ENCODE peak calls at places on chromosomes 7 and 10, in five cellular contexts. F is bronchial epithelial cell, K is activated gamma-delta T cell treated with Interleukin-2 at 50 U/mL for 16 hours, O is globus pallidus, E is LoVo. Z is an unnamed sample.

GRCh38 chr7:75662579-75663301 is 76.0 kb downstream of the HIP1 start:
- DNase-seq in F (no peak), K (no peak), O (no peak), E (no peak), Z (no peak)

GRCh38 chr10:101848408-101848807 is 4.8 kb upstream of the KCNIP2 start:
- DNase-seq in F (no peak), K (no peak), O (no peak), E (no peak), Z (no peak)

GRCh38 chr10:116440330-116441030 is 12.8 kb downstream of the PNLIPRP3 start:
- DNase-seq in F (peak; percentile 82), K (no peak), O (no peak), E (no peak), Z (no peak)

GRCh38 chr10:114021135-114021534 is 22.5 kb upstream of the ADRB1 start:
- DNase-seq in F (no peak), K (no peak), O (no peak), E (no peak), Z (no peak)

GRCh38 chr10:58266826-58267712 is 625 bp downstream of the IPMK start:
- DNase-seq in F (peak; percentile 66), K (peak; percentile 37), O (peak; percentile 49), E (peak; percentile 57), Z (peak; percentile 62)

GRCh38 chr7:47074702-47075153 is 507.2 kb downstream of the TNS3 start:
- DNase-seq in F (no peak), K (no peak), O (no peak), E (no peak), Z (no peak)

GRCh38 chr10:86652361-86653202 is 1.8 kb upstream of the OPN4 start:
- DNase-seq in F (no peak), K (no peak), O (no peak), E (no peak), Z (no peak)

GRCh38 chr10:33386926-33387325 is 52.5 kb upstream of the NRP1 start:
- DNase-seq in F (no peak), K (no peak), O (no peak), E (no peak), Z (no peak)

GRCh38 chr7:17109017-17109416 is 189.4 kb upstream of the AHR start:
- DNase-seq in F (peak; percentile 53), K (no peak), O (no peak), E (peak; percentile 72), Z (no peak)

GRCh38 chr10:75497997-75498797 is 66.8 kb downstream of the LRMDA start:
- DNase-seq in F (peak; percentile 5), K (no peak), O (no peak), E (peak; percentile 55), Z (no peak)

GRCh38 chr10:83352588-83352987 is 786.7 kb upstream of the GHITM start:
- DNase-seq in F (no peak), K (no peak), O (no peak), E (no peak), Z (no peak)

GRCh38 chr10:80442879-80443278 is 11.2 kb upstream of the TSPAN14 start:
- DNase-seq in F (no peak), K (no peak), O (no peak), E (no peak), Z (no peak)

GRCh38 chr7:141001561-141001960 is 13.2 kb downstream of the MRPS33 start:
- DNase-seq in F (no peak), K (no peak), O (no peak), E (no peak), Z (no peak)

GRCh38 chr7:130942211-130942964 is 208.4 kb upstream of the KLF14 start:
- DNase-seq in F (peak; percentile 88), K (no peak), O (no peak), E (no peak), Z (no peak)

GRCh38 chr7:51300762-51301674 is 15.6 kb downstream of the COBL start:
- DNase-seq in F (no peak), K (no peak), O (peak; percentile 33), E (no peak), Z (no peak)

GRCh38 chr10:86113983-86114382 is 252.6 kb downstream of the GRID1 start:
- DNase-seq in F (no peak), K (no peak), O (no peak), E (no peak), Z (no peak)

GRCh38 chr7:74191231-74191630 is 17.1 kb downstream of the EIF4H start:
- DNase-seq in F (no peak), K (no peak), O (no peak), E (no peak), Z (no peak)

GRCh38 chr7:24069751-24070150 is 214.2 kb upstream of the NPY start:
- DNase-seq in F (no peak), K (no peak), O (no peak), E (no peak), Z (no peak)

GRCh38 chr10:37865957-37866671 is 8.7 kb upstream of the ZNF248 start:
- DNase-seq in F (no peak), K (no peak), O (no peak), E (no peak), Z (no peak)

GRCh38 chr10:114767589-114768393 is 53.8 kb upstream of the FHIP2A start:
- DNase-seq in F (no peak), K (no peak), O (no peak), E (peak; percentile 63), Z (peak; percentile 6)

GRCh38 chr7:158085741-158086695 is 501.6 kb downstream of the PTPRN2 start:
- DNase-seq in F (no peak), K (no peak), O (no peak), E (no peak), Z (no peak)

GRCh38 chr10:78523453-78523852 is 489.8 kb downstream of the RPS24 start:
- DNase-seq in F (no peak), K (no peak), O (no peak), E (no peak), Z (no peak)

GRCh38 chr7:74482629-74483401 is 29.1 kb downstream of the GTF2IRD1 start:
- DNase-seq in F (peak; percentile 83), K (no peak), O (no peak), E (peak; percentile 27), Z (no peak)

GRCh38 chr10:35215107-35215506 is 88.5 kb downstream of the CREM start:
- DNase-seq in F (no peak), K (no peak), O (no peak), E (no peak), Z (no peak)

GRCh38 chr10:114437456-114438292 is 33.4 kb upstream of the AFAP1L2 start:
- DNase-seq in F (peak; percentile 41), K (no peak), O (no peak), E (no peak), Z (no peak)

GRCh38 chr7:13036256-13036765 is 348.9 kb downstream of the ARL4A start:
- DNase-seq in F (peak; percentile 13), K (no peak), O (no peak), E (no peak), Z (no peak)

GRCh38 chr10:285216-285967 is 150.1 kb downstream of the ZMYND11 start:
- DNase-seq in F (peak; percentile 39), K (no peak), O (no peak), E (no peak), Z (no peak)

GRCh38 chr10:132691711-132692153 is 94.2 kb downstream of the NKX6-2 start:
- DNase-seq in F (no peak), K (no peak), O (no peak), E (no peak), Z (no peak)

GRCh38 chr7:94040254-94040653 is 36.1 kb upstream of the BET1 start:
- DNase-seq in F (no peak), K (no peak), O (no peak), E (no peak), Z (no peak)

GRCh38 chr10:34655286-34656170 is 159.6 kb downstream of the PARD3 start:
- DNase-seq in F (peak; percentile 78), K (no peak), O (peak; percentile 22), E (peak; percentile 50), Z (no peak)

GRCh38 chr10:48572414-48572813 is 32.5 kb downstream of the ARHGAP22 start:
- DNase-seq in F (peak; percentile 79), K (no peak), O (no peak), E (no peak), Z (no peak)

GRCh38 chr10:12960939-12961338 is 40.6 kb downstream of the CCDC3 start:
- DNase-seq in F (no peak), K (no peak), O (no peak), E (no peak), Z (no peak)

GRCh38 chr10:6721480-6721879 is 141.4 kb upstream of the PRKCQ start:
- DNase-seq in F (peak; percentile 90), K (no peak), O (peak; percentile 32), E (peak; percentile 25), Z (no peak)

GRCh38 chr7:129797224-129797789 is 155.5 kb downstream of the UBE2H start:
- DNase-seq in F (no peak), K (no peak), O (no peak), E (no peak), Z (no peak)

Z was measured in immature natural killer cell.